ENCODE peak calls at places on chromosomes 13 and 19, in nine cellular contexts. N is CD8-positive, alpha-beta T cell; S is lower leg skin; A is HFF-Myc; R is AG04449; K is cardiac muscle cell; G is fibroblast of lung; M is adrenal gland; O is suprapubic skin. P is an unnamed sample.

GRCh38 chr19:9406798-9407352 is 28.5 kb downstream of the ZNF266 start:
- DNase-seq in N (peak), S (no peak), A (peak), R (peak), K (no peak), G (peak), M (peak), O (no peak), P (peak)

GRCh38 chr19:40803857-40804782 is 5.1 kb downstream of the EGLN2 start:
- DNase-seq in N (peak), S (no peak), A (no peak), R (no peak), K (no peak), G (no peak), M (no peak), O (no peak), P (peak)

GRCh38 chr19:6676288-6676687 is 6.3 kb upstream of the TNFSF14 start:
- DNase-seq in N (no peak), S (no peak), A (no peak), R (no peak), K (no peak), G (no peak), M (no peak), O (no peak), P (no peak)

GRCh38 chr13:26618726-26619125 is 61.2 kb downstream of the WASF3 start:
- DNase-seq in N (no peak), S (no peak), A (no peak), R (no peak), K (no peak), G (peak), M (no peak), O (no peak), P (no peak)

GRCh38 chr13:74305876-74306275 is 171.7 kb upstream of the KLF12 start:
- DNase-seq in N (no peak), S (no peak), A (no peak), R (no peak), K (no peak), G (peak), M (no peak), O (no peak), P (no peak)

GRCh38 chr19:19774354-19775033 is 41.6 kb upstream of the ZNF14 start:
- DNase-seq in N (no peak), S (no peak), A (no peak), R (no peak), K (no peak), G (no peak), M (no peak), O (no peak), P (no peak)

GRCh38 chr19:39199025-39199424 is 2.3 kb downstream of the NCCRP1 start:
- DNase-seq in N (no peak), S (no peak), A (no peak), R (no peak), K (peak), G (peak), M (peak), O (no peak), P (no peak)

GRCh38 chr19:47075179-47075811 is 26.9 kb upstream of the TMEM160 start:
- DNase-seq in N (no peak), S (no peak), A (no peak), R (no peak), K (no peak), G (no peak), M (no peak), O (no peak), P (no peak)

GRCh38 chr19:17107546-17108452 is 32.2 kb downstream of the MYO9B start:
- DNase-seq in N (no peak), S (peak), A (peak), R (peak), K (no peak), G (peak), M (peak), O (peak), P (peak)

GRCh38 chr13:51770160-51770559 is 33.8 kb downstream of the DHRS12 start:
- DNase-seq in N (no peak), S (no peak), A (no peak), R (no peak), K (no peak), G (no peak), M (no peak), O (no peak), P (no peak)

GRCh38 chr13:107866666-107867623 is 348.4 kb downstream of the LIG4 start:
- DNase-seq in N (no peak), S (no peak), A (no peak), R (no peak), K (peak), G (peak), M (no peak), O (no peak), P (no peak)

GRCh38 chr13:45658586-45659235 is 43.2 kb upstream of the ERICH6B start:
- DNase-seq in N (no peak), S (no peak), A (no peak), R (peak), K (no peak), G (peak), M (no peak), O (no peak), P (no peak)

GRCh38 chr13:59915252-59915651 is 248.5 kb downstream of the DIAPH3 start:
- DNase-seq in N (no peak), S (no peak), A (no peak), R (no peak), K (no peak), G (no peak), M (no peak), O (no peak), P (no peak)

GRCh38 chr19:49459388-49459787 is 6.4 kb downstream of the ALDH16A1 start:
- DNase-seq in N (no peak), S (no peak), A (no peak), R (no peak), K (no peak), G (no peak), M (no peak), O (no peak), P (no peak)

GRCh38 chr13:45849408-45849807 is 2.1 kb downstream of the SIAH3 start:
- DNase-seq in N (no peak), S (no peak), A (no peak), R (no peak), K (no peak), G (no peak), M (no peak), O (no peak), P (no peak)

GRCh38 chr19:3398114-3398899 is 31.9 kb downstream of the NFIC start:
- DNase-seq in N (no peak), S (peak), A (no peak), R (no peak), K (peak), G (peak), M (peak), O (peak), P (no peak)

GRCh38 chr13:50801087-50801931 is 42.2 kb downstream of the DLEU7 start:
- DNase-seq in N (peak), S (no peak), A (peak), R (peak), K (peak), G (peak), M (peak), O (no peak), P (peak)

GRCh38 chr19:30153326-30154210 is 211.5 kb downstream of the URI1 start:
- DNase-seq in N (no peak), S (no peak), A (no peak), R (no peak), K (no peak), G (no peak), M (no peak), O (no peak), P (peak)

GRCh38 chr19:35267818-35268545 is 780 bp upstream of the USF2 start:
- DNase-seq in N (peak), S (peak), A (no peak), R (no peak), K (peak), G (peak), M (peak), O (no peak), P (peak)

GRCh38 chr19:5691205-5691929 is 1.3 kb downstream of the RPL36 start:
- DNase-seq in N (peak), S (peak), A (no peak), R (no peak), K (no peak), G (peak), M (peak), O (peak), P (peak)

GRCh38 chr13:48784906-48785555 is 131.3 kb downstream of the CYSLTR2 start:
- DNase-seq in N (no peak), S (no peak), A (no peak), R (no peak), K (no peak), G (peak), M (no peak), O (no peak), P (no peak)

GRCh38 chr19:47507924-47508553 is 6.8 kb downstream of the NAPA start:
- DNase-seq in N (no peak), S (no peak), A (no peak), R (no peak), K (no peak), G (no peak), M (peak), O (no peak), P (no peak)

GRCh38 chr19:29680937-29681336 is 15.7 kb downstream of the PLEKHF1 start:
- DNase-seq in N (no peak), S (no peak), A (no peak), R (no peak), K (no peak), G (no peak), M (no peak), O (no peak), P (no peak)

GRCh38 chr19:9808855-9809646 is 9.8 kb downstream of the FBXL12 start:
- DNase-seq in N (peak), S (no peak), A (no peak), R (no peak), K (no peak), G (no peak), M (no peak), O (no peak), P (no peak)

GRCh38 chr13:46213242-46213641 is 1.5 kb downstream of the LRRC63 start:
- DNase-seq in N (no peak), S (no peak), A (no peak), R (no peak), K (no peak), G (no peak), M (no peak), O (no peak), P (no peak)

GRCh38 chr13:29884671-29885424 is 34.4 kb upstream of the UBL3 start:
- DNase-seq in N (no peak), S (no peak), A (no peak), R (no peak), K (no peak), G (peak), M (no peak), O (no peak), P (peak)

GRCh38 chr13:75788494-75788991 is 152.4 kb downstream of the LMO7 start:
- DNase-seq in N (no peak), S (no peak), A (peak), R (peak), K (no peak), G (peak), M (no peak), O (no peak), P (no peak)

GRCh38 chr19:39282021-39282420 is 13.8 kb downstream of the IFNL2 start:
- DNase-seq in N (no peak), S (no peak), A (no peak), R (no peak), K (no peak), G (no peak), M (no peak), O (no peak), P (no peak)

GRCh38 chr13:90016688-90017087 is 1330.8 kb upstream of the MIR17HG start:
- DNase-seq in N (no peak), S (no peak), A (no peak), R (no peak), K (no peak), G (no peak), M (no peak), O (no peak), P (no peak)

GRCh38 chr19:38693380-38694223 is 46.2 kb downstream of the ACTN4 start:
- DNase-seq in N (peak), S (no peak), A (peak), R (no peak), K (no peak), G (peak), M (no peak), O (no peak), P (peak)

GRCh38 chr13:36377822-36378480 is 31.8 kb upstream of the SPART start:
- DNase-seq in N (no peak), S (no peak), A (peak), R (no peak), K (no peak), G (peak), M (no peak), O (no peak), P (no peak)

GRCh38 chr13:24038846-24039330 is 121.6 kb upstream of the SPATA13 start:
- DNase-seq in N (no peak), S (no peak), A (peak), R (no peak), K (no peak), G (peak), M (no peak), O (no peak), P (no peak)

GRCh38 chr19:46861691-46862503 is 1.1 kb downstream of the ARHGAP35 start:
- DNase-seq in N (no peak), S (peak), A (no peak), R (no peak), K (peak), G (no peak), M (no peak), O (peak), P (peak)

GRCh38 chr19:51559240-51559639 is 11.8 kb upstream of the ZNF175 start:
- DNase-seq in N (no peak), S (no peak), A (no peak), R (no peak), K (no peak), G (no peak), M (no peak), O (no peak), P (no peak)

GRCh38 chr13:46523972-46524737 is 28.8 kb upstream of the LRCH1 start:
- DNase-seq in N (no peak), S (no peak), A (no peak), R (no peak), K (no peak), G (no peak), M (no peak), O (no peak), P (no peak)

GRCh38 chr13:100339411-100339935 is 249.1 kb downstream of the GGACT start:
- DNase-seq in N (no peak), S (no peak), A (no peak), R (no peak), K (no peak), G (no peak), M (no peak), O (no peak), P (no peak)

GRCh38 chr19:15297416-15298224 is 34.7 kb downstream of the BRD4 start:
- DNase-seq in N (peak), S (no peak), A (peak), R (no peak), K (no peak), G (peak), M (no peak), O (no peak), P (no peak)
- TF ChIP-seq CTCF in N (no peak), S (no peak), A (peak), R (no peak), K (peak), G (no peak), M (no peak), O (no peak), P (no peak)

GRCh38 chr19:18763674-18764590 is 27.2 kb downstream of the COMP start:
- DNase-seq in N (no peak), S (peak), A (peak), R (peak), K (no peak), G (peak), M (peak), O (no peak), P (no peak)
- H3K4me3 ChIP-seq in N (no peak), S (no peak), A (no peak), R (no peak), K (no peak), G (no peak), M (no peak), O (no peak), P (no peak)

GRCh38 chr13:109271991-109272454 is 514.4 kb downstream of the IRS2 start:
- DNase-seq in N (no peak), S (no peak), A (no peak), R (no peak), K (no peak), G (peak), M (no peak), O (no peak), P (no peak)
- TF ChIP-seq CTCF in N (no peak), S (no peak), A (no peak), R (no peak), K (no peak), G (no peak), M (no peak), O (no peak), P (no peak)

DNA sequence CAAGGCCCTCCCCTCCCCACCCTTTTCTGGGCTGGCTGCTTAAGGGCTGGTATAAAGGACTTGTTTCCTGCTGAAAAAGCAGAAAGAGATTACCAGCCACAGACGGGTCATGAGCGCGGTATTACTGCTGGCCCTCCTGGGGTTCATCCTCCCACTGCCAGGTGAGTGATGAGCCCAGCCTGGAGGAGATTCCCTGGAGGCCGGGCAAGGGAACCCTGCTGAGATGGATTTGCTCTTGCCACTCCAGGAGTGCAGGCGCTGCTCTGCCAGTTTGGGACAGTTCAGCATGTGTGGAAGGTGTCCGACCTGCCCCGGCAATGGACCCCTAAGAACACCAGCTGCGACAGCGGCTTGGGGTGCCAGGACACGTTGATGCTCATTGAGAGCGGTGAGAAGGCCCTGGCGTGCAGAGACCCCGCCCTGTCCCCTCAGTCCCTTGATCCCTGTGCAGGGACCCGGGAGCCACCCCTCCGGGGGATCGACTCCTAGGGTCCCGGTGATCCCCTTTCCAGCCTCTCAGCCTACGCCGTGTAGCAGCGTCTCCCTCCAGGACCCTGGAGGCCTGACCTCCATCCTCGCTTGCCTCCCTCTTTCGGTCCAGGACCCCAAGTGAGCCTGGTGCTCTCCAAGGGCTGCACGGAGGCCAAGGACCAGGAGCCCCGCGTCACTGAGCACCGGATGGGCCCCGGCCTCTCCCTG is at the start of gene CD177:
- DNase-seq in N (no peak), S (no peak), A (no peak), R (no peak), K (peak), G (no peak), M (no peak), O (no peak), P (no peak)
- H3K4me3 ChIP-seq in N (no peak), S (no peak), A (no peak), R (no peak), K (peak), G (no peak), M (no peak), O (no peak), P (no peak)

GRCh38 chr19:18278521-18279265 is 2.7 kb downstream of the JUND start:
- DNase-seq in N (peak), S (no peak), A (no peak), R (no peak), K (no peak), G (peak), M (no peak), O (no peak), P (peak)
- TF ChIP-seq CTCF in N (peak), S (no peak), A (peak), R (peak), K (peak), G (peak), M (no peak), O (peak), P (peak)

DNA sequence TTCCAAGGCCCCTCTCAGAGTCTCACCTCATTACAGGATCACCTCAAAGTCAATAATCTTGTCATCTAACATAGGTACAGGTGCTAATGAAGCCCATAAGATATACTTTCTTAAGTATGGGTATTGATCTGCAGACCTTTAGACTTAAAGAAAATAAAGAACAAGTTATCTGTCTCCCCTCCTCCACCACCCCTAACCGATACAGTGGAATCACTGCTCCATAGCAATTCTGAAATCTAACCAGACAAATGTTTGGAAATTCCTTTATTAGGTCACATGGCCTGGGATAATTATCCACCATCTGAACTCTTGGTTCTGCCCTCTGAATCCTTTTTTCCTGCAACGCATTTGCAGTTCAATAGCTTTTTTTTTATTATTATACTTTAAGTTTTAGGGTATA is 4.5 kb upstream of the ZNF470 start:
- DNase-seq in N (no peak), S (no peak), A (no peak), R (no peak), K (no peak), G (no peak), M (no peak), O (no peak), P (no peak)
- H3K4me3 ChIP-seq in N (no peak), S (no peak), A (no peak), R (no peak), K (no peak), G (no peak), M (no peak), O (no peak), P (no peak)

GRCh38 chr19:23440207-23440606 is 44.9 kb upstream of the ZNF91 start:
- DNase-seq in N (no peak), S (no peak), A (no peak), R (no peak), K (no peak), G (no peak), M (no peak), O (no peak), P (no peak)
- TF ChIP-seq CTCF in N (no peak), S (no peak), A (no peak), R (no peak), K (no peak), G (no peak), M (no peak), O (no peak), P (no peak)

GRCh38 chr13:109780880-109781383 is 5.5 kb downstream of the IRS2 start:
- DNase-seq in N (no peak), S (no peak), A (no peak), R (no peak), K (no peak), G (no peak), M (no peak), O (no peak), P (no peak)

GRCh38 chr13:109779876-109780516 is 6.4 kb downstream of the IRS2 start:
- DNase-seq in N (no peak), S (no peak), A (no peak), R (no peak), K (no peak), G (peak), M (no peak), O (no peak), P (no peak)

GRCh38 chr13:109778102-109778542 is 8.3 kb downstream of the IRS2 start:
- DNase-seq in N (no peak), S (no peak), A (no peak), R (no peak), K (no peak), G (peak), M (no peak), O (no peak), P (no peak)

GRCh38 chr13:109781384-109782065 is 4.9 kb downstream of the IRS2 start:
- DNase-seq in N (no peak), S (peak), A (no peak), R (no peak), K (no peak), G (peak), M (peak), O (no peak), P (no peak)

DNA sequence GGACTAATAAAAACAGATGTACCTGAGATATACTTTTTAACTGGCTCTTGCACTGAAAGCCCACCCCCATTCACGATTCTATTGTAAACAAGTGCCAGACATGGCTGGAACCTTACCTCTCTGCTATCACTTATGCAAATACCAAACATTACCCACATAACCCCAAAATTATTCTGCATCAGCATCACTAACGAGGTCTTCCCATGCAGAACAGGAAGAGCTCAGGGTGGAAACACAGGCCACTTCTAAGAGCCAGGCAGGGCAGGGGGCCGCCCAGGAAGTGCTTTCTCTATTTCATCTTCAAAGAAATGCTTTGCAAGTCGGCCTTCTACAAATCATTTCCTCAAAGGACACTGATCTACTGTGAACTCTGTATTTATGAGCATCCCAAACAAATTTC is 7.3 kb downstream of the IRS2 start:
- DNase-seq in N (peak), S (no peak), A (no peak), R (no peak), K (no peak), G (peak), M (no peak), O (no peak), P (no peak)
- H3K4me3 ChIP-seq in N (peak), S (no peak), A (peak), R (no peak), K (no peak), G (peak), M (no peak), O (peak), P (no peak)

GRCh38 chr13:62357887-62358645 is 942.4 kb upstream of the PCDH20 start:
- DNase-seq in N (no peak), S (no peak), A (no peak), R (no peak), K (peak), G (peak), M (no peak), O (no peak), P (peak)
- TF ChIP-seq CTCF in N (no peak), S (no peak), A (no peak), R (no peak), K (peak), G (no peak), M (no peak), O (no peak), P (peak)

P was measured in GM12865.